ENCODE peak calls at places on chromosomes 12 and 14, in nine cellular contexts. J is endothelial cell of umbilical vein; W is GM12878; I is neural progenitor cell; L is psoas muscle; Q is progenitor cell of endocrine pancreas; X is GM10248; R is upper lobe of right lung; B is CD8-positive, alpha-beta T cell. F is an unnamed sample.

GRCh38 chr12:56836317-56836716 is 73.2 kb downstream of the HSD17B6 start:
- DNase-seq in J (no peak), W (no peak), I (no peak), L (no peak), Q (no peak), X (no peak), R (no peak), B (no peak), F (no peak)

GRCh38 chr12:59695379-59695778 is 99.5 kb downstream of the SLC16A7 start:
- DNase-seq in J (no peak), W (no peak), I (no peak), L (no peak), Q (no peak), X (no peak), R (no peak), B (no peak), F (no peak)

GRCh38 chr12:130186101-130186465 is 23.8 kb downstream of the FZD10 start:
- DNase-seq in J (no peak), W (no peak), I (no peak), L (no peak), Q (no peak), X (no peak), R (no peak), B (no peak), F (no peak)

GRCh38 chr12:11830298-11830937 is 180.9 kb downstream of the ETV6 start:
- DNase-seq in J (no peak), W (peak), I (no peak), L (no peak), Q (no peak), X (no peak), R (no peak), B (no peak), F (no peak)

GRCh38 chr12:20505056-20505455 is 136.7 kb downstream of the PDE3A start:
- DNase-seq in J (no peak), W (no peak), I (no peak), L (no peak), Q (no peak), X (no peak), R (no peak), B (no peak), F (no peak)

GRCh38 chr12:64082866-64083268 is 139.2 kb downstream of the KICS2 start:
- DNase-seq in J (no peak), W (no peak), I (no peak), L (no peak), Q (no peak), X (no peak), R (no peak), B (no peak), F (no peak)

GRCh38 chr12:73514672-73515071 is 1023.0 kb upstream of the ATXN7L3B start:
- DNase-seq in J (no peak), W (no peak), I (peak), L (no peak), Q (no peak), X (no peak), R (no peak), B (no peak), F (no peak)

GRCh38 chr12:113040722-113041168 is 15.8 kb upstream of the DTX1 start:
- DNase-seq in J (peak), W (no peak), I (no peak), L (peak), Q (no peak), X (no peak), R (peak), B (no peak), F (no peak)

GRCh38 chr12:116278667-116279066 is 1.2 kb upstream of the MED13L start:
- DNase-seq in J (no peak), W (no peak), I (no peak), L (no peak), Q (no peak), X (no peak), R (no peak), B (no peak), F (no peak)

GRCh38 chr12:111304642-111305071 is 64.2 kb downstream of the PHETA1 start:
- DNase-seq in J (peak), W (no peak), I (peak), L (no peak), Q (no peak), X (peak), R (no peak), B (no peak), F (no peak)

GRCh38 chr12:59085680-59086079 is 165.4 kb upstream of the LRIG3 start:
- DNase-seq in J (peak), W (no peak), I (no peak), L (no peak), Q (no peak), X (no peak), R (no peak), B (no peak), F (no peak)

GRCh38 chr12:77973579-77973978 is 142.9 kb downstream of the NAV3 start:
- DNase-seq in J (no peak), W (no peak), I (no peak), L (no peak), Q (no peak), X (no peak), R (no peak), B (no peak), F (no peak)

GRCh38 chr12:47812797-47813490 is 6.8 kb downstream of the HDAC7 start:
- DNase-seq in J (peak), W (peak), I (peak), L (peak), Q (peak), X (peak), R (peak), B (peak), F (peak)

GRCh38 chr12:8779862-8780261 is 42.6 kb upstream of the A2ML1 start:
- DNase-seq in J (no peak), W (no peak), I (no peak), L (no peak), Q (no peak), X (no peak), R (no peak), B (no peak), F (no peak)

GRCh38 chr12:28294300-28294699 is 104.0 kb downstream of the CCDC91 start:
- DNase-seq in J (no peak), W (peak), I (no peak), L (no peak), Q (no peak), X (no peak), R (no peak), B (no peak), F (no peak)

GRCh38 chr12:20214286-20214685 is 154.1 kb upstream of the PDE3A start:
- DNase-seq in J (peak), W (no peak), I (no peak), L (no peak), Q (no peak), X (no peak), R (no peak), B (no peak), F (no peak)

GRCh38 chr12:89427508-89428156 is 75.3 kb upstream of the DUSP6 start:
- DNase-seq in J (no peak), W (peak), I (no peak), L (no peak), Q (no peak), X (peak), R (no peak), B (no peak), F (no peak)

GRCh38 chr12:7439579-7440505 is 4.1 kb downstream of the CD163L1 start:
- DNase-seq in J (peak), W (no peak), I (peak), L (no peak), Q (peak), X (no peak), R (peak), B (no peak), F (no peak)

GRCh38 chr12:132481771-132482745 is 7.9 kb upstream of the FBRSL1 start:
- DNase-seq in J (no peak), W (no peak), I (no peak), L (peak), Q (no peak), X (no peak), R (no peak), B (no peak), F (no peak)

GRCh38 chr12:111442301-111443045 is 36.8 kb downstream of the SH2B3 start:
- DNase-seq in J (no peak), W (no peak), I (no peak), L (no peak), Q (no peak), X (no peak), R (peak), B (no peak), F (no peak)

GRCh38 chr12:75792687-75793086 is 238.9 kb downstream of the PHLDA1 start:
- DNase-seq in J (no peak), W (no peak), I (no peak), L (no peak), Q (no peak), X (no peak), R (no peak), B (no peak), F (no peak)

GRCh38 chr14:71651228-71651627 is 281.0 kb upstream of the RGS6 start:
- DNase-seq in J (peak), W (no peak), I (no peak), L (no peak), Q (no peak), X (no peak), R (no peak), B (no peak), F (no peak)

GRCh38 chr12:62215506-62215905 is 44.7 kb upstream of the USP15 start:
- DNase-seq in J (no peak), W (no peak), I (no peak), L (no peak), Q (no peak), X (no peak), R (no peak), B (no peak), F (no peak)

GRCh38 chr14:68232643-68233055 is 413.1 kb downstream of the RAD51B start:
- DNase-seq in J (peak), W (peak), I (no peak), L (no peak), Q (no peak), X (peak), R (no peak), B (no peak), F (peak)

GRCh38 chr14:49769581-49770211 is 1.7 kb downstream of the KLHDC2 start:
- DNase-seq in J (no peak), W (no peak), I (no peak), L (no peak), Q (no peak), X (no peak), R (no peak), B (no peak), F (no peak)

GRCh38 chr12:122145505-122146330 is 28.3 kb downstream of the IL31 start:
- DNase-seq in J (no peak), W (no peak), I (no peak), L (no peak), Q (no peak), X (no peak), R (no peak), B (no peak), F (no peak)

GRCh38 chr14:102516531-102517411 is 7.2 kb upstream of the ANKRD9 start:
- DNase-seq in J (peak), W (no peak), I (peak), L (peak), Q (peak), X (peak), R (peak), B (peak), F (peak)

GRCh38 chr12:2640709-2641108 is 154.1 kb upstream of the FKBP4 start:
- DNase-seq in J (peak), W (no peak), I (peak), L (no peak), Q (no peak), X (no peak), R (peak), B (no peak), F (no peak)

GRCh38 chr12:2642176-2642892 is 152.4 kb upstream of the FKBP4 start:
- DNase-seq in J (no peak), W (no peak), I (no peak), L (no peak), Q (no peak), X (no peak), R (peak), B (no peak), F (no peak)

GRCh38 chr12:2641761-2642160 is 153.0 kb upstream of the FKBP4 start:
- DNase-seq in J (no peak), W (no peak), I (no peak), L (no peak), Q (no peak), X (no peak), R (peak), B (no peak), F (no peak)

GRCh38 chr12:2640281-2640680 is 154.5 kb upstream of the FKBP4 start:
- DNase-seq in J (no peak), W (no peak), I (no peak), L (no peak), Q (no peak), X (no peak), R (no peak), B (no peak), F (no peak)

GRCh38 chr12:2641209-2641608 is 153.6 kb upstream of the FKBP4 start:
- DNase-seq in J (peak), W (no peak), I (peak), L (no peak), Q (no peak), X (no peak), R (peak), B (no peak), F (no peak)
- TF ChIP-seq CTCF in J (peak), W (peak), I (peak), L (no peak), Q (peak), X (no peak), R (no peak), B (no peak), F (peak)

DNA sequence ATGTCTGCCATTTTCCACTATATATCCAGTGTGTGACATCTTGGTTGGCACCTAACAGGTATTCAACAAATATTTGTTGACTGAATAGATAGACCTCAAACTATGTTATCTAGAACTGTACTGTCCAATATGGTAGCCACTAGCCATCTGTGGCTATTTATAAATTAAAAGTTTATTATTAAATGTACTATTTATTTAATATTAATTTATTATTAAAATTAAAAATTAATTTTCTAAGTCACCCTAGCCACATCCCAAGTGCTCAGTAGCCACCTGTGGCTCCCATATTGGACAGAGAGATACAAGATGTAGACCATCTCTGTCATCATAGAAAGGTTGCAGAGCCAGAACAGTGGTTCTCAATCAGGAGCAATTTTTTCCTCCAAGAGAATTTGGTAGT is 69.3 kb downstream of the SRRM4 start:
- DNase-seq in J (no peak), W (no peak), I (no peak), L (no peak), Q (no peak), X (no peak), R (no peak), B (no peak), F (no peak)
- TF ChIP-seq CTCF in J (no peak), W (no peak), I (no peak), L (no peak), Q (no peak), X (no peak), R (no peak), B (no peak), F (no peak)

DNA sequence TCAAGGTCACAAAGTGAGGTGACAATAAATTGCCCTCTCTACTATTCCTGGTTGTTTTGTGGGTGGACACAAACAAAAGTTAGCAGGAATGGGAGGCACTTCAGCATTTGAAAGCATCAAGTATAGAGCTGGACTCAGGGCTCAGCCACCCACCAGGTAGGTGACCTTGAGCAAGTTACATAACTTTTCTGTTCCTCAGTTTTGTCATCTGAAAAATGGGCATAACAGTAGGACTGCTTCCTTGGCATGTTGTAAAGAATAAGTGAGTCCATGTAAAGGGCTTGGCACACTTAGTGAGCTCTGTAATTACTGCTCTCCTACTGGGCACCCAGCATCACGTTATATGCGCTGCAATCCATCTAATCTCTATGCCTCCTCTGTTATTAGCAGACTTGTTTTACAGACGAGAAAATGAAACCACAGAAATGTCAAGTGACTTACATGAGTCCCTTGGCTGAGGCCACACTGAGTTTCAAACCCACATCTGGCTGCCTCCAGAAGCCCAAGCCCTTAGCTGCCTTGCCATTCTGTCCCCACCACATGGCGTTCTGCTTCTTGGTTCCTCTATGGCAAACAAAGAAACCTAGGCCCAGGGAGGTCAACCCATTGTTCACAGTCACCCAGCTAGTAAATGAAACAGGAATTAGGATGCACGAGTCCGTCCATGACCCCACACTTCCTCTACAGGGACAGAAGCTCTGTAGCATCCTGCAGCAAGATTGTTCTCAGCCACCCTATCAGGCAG is 63.2 kb upstream of the SLC24A4 start:
- DNase-seq in J (no peak), W (peak), I (peak), L (no peak), Q (no peak), X (peak), R (no peak), B (no peak), F (peak)
- TF ChIP-seq CTCF in J (no peak), W (no peak), I (no peak), L (no peak), Q (no peak), X (no peak), R (no peak), B (no peak), F (no peak)

GRCh38 chr14:29089849-29090248 is 323.3 kb downstream of the FOXG1 start:
- DNase-seq in J (no peak), W (no peak), I (no peak), L (no peak), Q (no peak), X (no peak), R (no peak), B (no peak), F (no peak)

DNA sequence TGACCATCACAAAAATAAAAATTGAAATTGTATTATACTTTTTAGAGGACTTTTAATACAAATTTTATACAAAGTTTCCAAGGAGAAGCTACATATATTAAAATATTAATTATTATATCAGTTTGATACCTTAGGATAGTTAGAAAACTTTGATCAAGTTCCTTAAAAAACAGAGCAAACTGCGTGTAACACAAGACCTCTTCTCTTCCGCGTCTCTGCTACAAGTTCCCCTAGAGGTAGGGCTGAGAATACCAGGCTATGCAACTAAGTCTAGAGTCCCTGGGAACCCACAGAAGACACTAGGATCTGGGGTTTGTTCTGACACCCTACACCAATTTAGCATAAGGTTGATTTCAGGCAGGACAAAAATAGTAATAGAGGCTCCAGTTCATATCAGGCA is 319.0 kb downstream of the FOXG1 start:
- DNase-seq in J (no peak), W (no peak), I (peak), L (no peak), Q (no peak), X (no peak), R (no peak), B (no peak), F (no peak)
- TF ChIP-seq CTCF in J (peak), W (peak), I (peak), L (no peak), Q (peak), X (no peak), R (peak), B (no peak), F (no peak)

F was measured in GM13977.